ENCODE peak calls at places on chromosomes 13 and 19, in six cellular contexts. One of them, this sample, is unnamed.

GRCh38 chr19:6212403-6213265 is 67.1 kb downstream of the MLLT1 start:
- DNase-seq in activated CD4-positive, alpha-beta T cell treated with anti-CD3 and anti-CD28 coated beads, Interleukin-2, amount 10 ng/mL, durations not matched to agents 7 days and 5 days: no peak
- DNase-seq in activated CD8-positive, alpha-beta memory T cell treated with anti-CD3 and anti-CD28 coated beads for 4 hours: no peak
- DNase-seq in Calu3: no peak
- DNase-seq in nephron progenitor cell: no peak
- DNase-seq in EL: no peak
- DNase-seq in this sample: no peak

GRCh38 chr19:14366529-14366928 is 14.7 kb upstream of the ADGRE5 start:
- DNase-seq in activated CD4-positive, alpha-beta T cell treated with anti-CD3 and anti-CD28 coated beads, Interleukin-2, amount 10 ng/mL, durations not matched to agents 7 days and 5 days: peak; percentile 96
- DNase-seq in activated CD8-positive, alpha-beta memory T cell treated with anti-CD3 and anti-CD28 coated beads for 4 hours: peak; percentile 80
- DNase-seq in Calu3: peak; percentile 84
- DNase-seq in nephron progenitor cell: peak; percentile 47
- DNase-seq in EL: peak; percentile 56
- DNase-seq in this sample: peak; percentile 65

GRCh38 chr19:22893855-22894270 is 61.8 kb downstream of the ZNF723 start:
- DNase-seq in activated CD4-positive, alpha-beta T cell treated with anti-CD3 and anti-CD28 coated beads, Interleukin-2, amount 10 ng/mL, durations not matched to agents 7 days and 5 days: no peak
- DNase-seq in activated CD8-positive, alpha-beta memory T cell treated with anti-CD3 and anti-CD28 coated beads for 4 hours: no peak
- DNase-seq in Calu3: no peak
- DNase-seq in nephron progenitor cell: no peak
- DNase-seq in EL: no peak
- DNase-seq in this sample: no peak

GRCh38 chr19:1266116-1266817 is 2.9 kb upstream of the CIRBP start:
- DNase-seq in activated CD4-positive, alpha-beta T cell treated with anti-CD3 and anti-CD28 coated beads, Interleukin-2, amount 10 ng/mL, durations not matched to agents 7 days and 5 days: peak; percentile 86
- DNase-seq in activated CD8-positive, alpha-beta memory T cell treated with anti-CD3 and anti-CD28 coated beads for 4 hours: no peak
- DNase-seq in Calu3: peak; percentile 82
- DNase-seq in nephron progenitor cell: peak; percentile 86
- DNase-seq in EL: peak; percentile 90
- DNase-seq in this sample: no peak

GRCh38 chr19:3642987-3643386 is 16.4 kb upstream of the CACTIN start:
- DNase-seq in activated CD4-positive, alpha-beta T cell treated with anti-CD3 and anti-CD28 coated beads, Interleukin-2, amount 10 ng/mL, durations not matched to agents 7 days and 5 days: no peak
- DNase-seq in activated CD8-positive, alpha-beta memory T cell treated with anti-CD3 and anti-CD28 coated beads for 4 hours: no peak
- DNase-seq in Calu3: no peak
- DNase-seq in nephron progenitor cell: peak; percentile 65
- DNase-seq in EL: no peak
- DNase-seq in this sample: no peak

GRCh38 chr13:99436013-99436412 is 65.3 kb upstream of the TM9SF2 start:
- DNase-seq in activated CD4-positive, alpha-beta T cell treated with anti-CD3 and anti-CD28 coated beads, Interleukin-2, amount 10 ng/mL, durations not matched to agents 7 days and 5 days: no peak
- DNase-seq in activated CD8-positive, alpha-beta memory T cell treated with anti-CD3 and anti-CD28 coated beads for 4 hours: no peak
- DNase-seq in Calu3: peak; percentile 7
- DNase-seq in nephron progenitor cell: no peak
- DNase-seq in EL: no peak
- DNase-seq in this sample: no peak

GRCh38 chr19:4499855-4500254 is 18.4 kb downstream of the PLIN4 start:
- DNase-seq in activated CD4-positive, alpha-beta T cell treated with anti-CD3 and anti-CD28 coated beads, Interleukin-2, amount 10 ng/mL, durations not matched to agents 7 days and 5 days: no peak
- DNase-seq in activated CD8-positive, alpha-beta memory T cell treated with anti-CD3 and anti-CD28 coated beads for 4 hours: no peak
- DNase-seq in Calu3: no peak
- DNase-seq in nephron progenitor cell: no peak
- DNase-seq in EL: no peak
- DNase-seq in this sample: no peak

GRCh38 chr19:48868196-48868886 is at the start of gene PLEKHA4:
- DNase-seq in activated CD4-positive, alpha-beta T cell treated with anti-CD3 and anti-CD28 coated beads, Interleukin-2, amount 10 ng/mL, durations not matched to agents 7 days and 5 days: no peak
- DNase-seq in activated CD8-positive, alpha-beta memory T cell treated with anti-CD3 and anti-CD28 coated beads for 4 hours: no peak
- DNase-seq in Calu3: peak; percentile 66
- DNase-seq in nephron progenitor cell: peak; percentile 58
- DNase-seq in EL: peak; percentile 74
- DNase-seq in this sample: no peak

GRCh38 chr13:77267362-77267761 is 59.5 kb downstream of the MYCBP2 start:
- DNase-seq in activated CD4-positive, alpha-beta T cell treated with anti-CD3 and anti-CD28 coated beads, Interleukin-2, amount 10 ng/mL, durations not matched to agents 7 days and 5 days: no peak
- DNase-seq in activated CD8-positive, alpha-beta memory T cell treated with anti-CD3 and anti-CD28 coated beads for 4 hours: no peak
- DNase-seq in Calu3: no peak
- DNase-seq in nephron progenitor cell: no peak
- DNase-seq in EL: peak; percentile 14
- DNase-seq in this sample: no peak

GRCh38 chr13:114035583-114036501 is 62.0 kb upstream of the C13orf46 start:
- DNase-seq in activated CD4-positive, alpha-beta T cell treated with anti-CD3 and anti-CD28 coated beads, Interleukin-2, amount 10 ng/mL, durations not matched to agents 7 days and 5 days: no peak
- DNase-seq in activated CD8-positive, alpha-beta memory T cell treated with anti-CD3 and anti-CD28 coated beads for 4 hours: no peak
- DNase-seq in Calu3: no peak
- DNase-seq in nephron progenitor cell: peak; percentile 45
- DNase-seq in EL: no peak
- DNase-seq in this sample: no peak

GRCh38 chr13:35512271-35512920 is 35.9 kb upstream of the MAB21L1 start:
- DNase-seq in activated CD4-positive, alpha-beta T cell treated with anti-CD3 and anti-CD28 coated beads, Interleukin-2, amount 10 ng/mL, durations not matched to agents 7 days and 5 days: no peak
- DNase-seq in activated CD8-positive, alpha-beta memory T cell treated with anti-CD3 and anti-CD28 coated beads for 4 hours: no peak
- DNase-seq in Calu3: no peak
- DNase-seq in nephron progenitor cell: no peak
- DNase-seq in EL: peak; percentile 95
- DNase-seq in this sample: no peak

GRCh38 chr13:20714563-20715339 is 11.3 kb downstream of the IL17D start:
- DNase-seq in activated CD4-positive, alpha-beta T cell treated with anti-CD3 and anti-CD28 coated beads, Interleukin-2, amount 10 ng/mL, durations not matched to agents 7 days and 5 days: no peak
- DNase-seq in activated CD8-positive, alpha-beta memory T cell treated with anti-CD3 and anti-CD28 coated beads for 4 hours: no peak
- DNase-seq in Calu3: no peak
- DNase-seq in nephron progenitor cell: no peak
- DNase-seq in EL: peak; percentile 31
- DNase-seq in this sample: no peak

GRCh38 chr19:41025871-41026270 is 34.8 kb downstream of the CYP2B6 start:
- DNase-seq in activated CD4-positive, alpha-beta T cell treated with anti-CD3 and anti-CD28 coated beads, Interleukin-2, amount 10 ng/mL, durations not matched to agents 7 days and 5 days: no peak
- DNase-seq in activated CD8-positive, alpha-beta memory T cell treated with anti-CD3 and anti-CD28 coated beads for 4 hours: no peak
- DNase-seq in Calu3: peak; percentile 60
- DNase-seq in nephron progenitor cell: peak; percentile 6
- DNase-seq in EL: no peak
- DNase-seq in this sample: no peak

GRCh38 chr13:44853641-44854040 is 135.6 kb downstream of the NUFIP1 start:
- DNase-seq in activated CD4-positive, alpha-beta T cell treated with anti-CD3 and anti-CD28 coated beads, Interleukin-2, amount 10 ng/mL, durations not matched to agents 7 days and 5 days: no peak
- DNase-seq in activated CD8-positive, alpha-beta memory T cell treated with anti-CD3 and anti-CD28 coated beads for 4 hours: no peak
- DNase-seq in Calu3: peak; percentile 57
- DNase-seq in nephron progenitor cell: no peak
- DNase-seq in EL: no peak
- DNase-seq in this sample: no peak

GRCh38 chr13:36421447-36421846 is 10.8 kb upstream of the CCNA1 start:
- DNase-seq in activated CD4-positive, alpha-beta T cell treated with anti-CD3 and anti-CD28 coated beads, Interleukin-2, amount 10 ng/mL, durations not matched to agents 7 days and 5 days: no peak
- DNase-seq in activated CD8-positive, alpha-beta memory T cell treated with anti-CD3 and anti-CD28 coated beads for 4 hours: no peak
- DNase-seq in Calu3: no peak
- DNase-seq in nephron progenitor cell: no peak
- DNase-seq in EL: no peak
- DNase-seq in this sample: no peak

GRCh38 chr13:73849292-73849691 is 284.9 kb downstream of the KLF12 start:
- DNase-seq in activated CD4-positive, alpha-beta T cell treated with anti-CD3 and anti-CD28 coated beads, Interleukin-2, amount 10 ng/mL, durations not matched to agents 7 days and 5 days: peak; percentile 19
- DNase-seq in activated CD8-positive, alpha-beta memory T cell treated with anti-CD3 and anti-CD28 coated beads for 4 hours: no peak
- DNase-seq in Calu3: no peak
- DNase-seq in nephron progenitor cell: no peak
- DNase-seq in EL: peak; percentile 49
- DNase-seq in this sample: no peak

GRCh38 chr13:50629497-50629896 is 214.0 kb downstream of the DLEU7 start:
- DNase-seq in activated CD4-positive, alpha-beta T cell treated with anti-CD3 and anti-CD28 coated beads, Interleukin-2, amount 10 ng/mL, durations not matched to agents 7 days and 5 days: no peak
- DNase-seq in activated CD8-positive, alpha-beta memory T cell treated with anti-CD3 and anti-CD28 coated beads for 4 hours: no peak
- DNase-seq in Calu3: no peak
- DNase-seq in nephron progenitor cell: no peak
- DNase-seq in EL: no peak
- DNase-seq in this sample: no peak

GRCh38 chr13:92900455-92900854 is 326.2 kb upstream of the GPC6 start:
- DNase-seq in activated CD4-positive, alpha-beta T cell treated with anti-CD3 and anti-CD28 coated beads, Interleukin-2, amount 10 ng/mL, durations not matched to agents 7 days and 5 days: no peak
- DNase-seq in activated CD8-positive, alpha-beta memory T cell treated with anti-CD3 and anti-CD28 coated beads for 4 hours: no peak
- DNase-seq in Calu3: no peak
- DNase-seq in nephron progenitor cell: no peak
- DNase-seq in EL: no peak
- DNase-seq in this sample: no peak

GRCh38 chr13:112615391-112615790 is 27.4 kb upstream of the TUBGCP3 start:
- DNase-seq in activated CD4-positive, alpha-beta T cell treated with anti-CD3 and anti-CD28 coated beads, Interleukin-2, amount 10 ng/mL, durations not matched to agents 7 days and 5 days: no peak
- DNase-seq in activated CD8-positive, alpha-beta memory T cell treated with anti-CD3 and anti-CD28 coated beads for 4 hours: no peak
- DNase-seq in Calu3: no peak
- DNase-seq in nephron progenitor cell: no peak
- DNase-seq in EL: no peak
- DNase-seq in this sample: no peak

GRCh38 chr19:40056505-40056904 is 474 bp upstream of the ZNF780B start:
- DNase-seq in activated CD4-positive, alpha-beta T cell treated with anti-CD3 and anti-CD28 coated beads, Interleukin-2, amount 10 ng/mL, durations not matched to agents 7 days and 5 days: no peak
- DNase-seq in activated CD8-positive, alpha-beta memory T cell treated with anti-CD3 and anti-CD28 coated beads for 4 hours: no peak
- DNase-seq in Calu3: no peak
- DNase-seq in nephron progenitor cell: no peak
- DNase-seq in EL: no peak
- DNase-seq in this sample: no peak

GRCh38 chr13:28449826-28450773 is 44.8 kb downstream of the FLT1 start:
- DNase-seq in activated CD4-positive, alpha-beta T cell treated with anti-CD3 and anti-CD28 coated beads, Interleukin-2, amount 10 ng/mL, durations not matched to agents 7 days and 5 days: no peak
- DNase-seq in activated CD8-positive, alpha-beta memory T cell treated with anti-CD3 and anti-CD28 coated beads for 4 hours: no peak
- DNase-seq in Calu3: no peak
- DNase-seq in nephron progenitor cell: peak; percentile 5
- DNase-seq in EL: peak; percentile 34
- DNase-seq in this sample: no peak

GRCh38 chr13:24341439-24341838 is 32.1 kb downstream of the C1QTNF9 start:
- DNase-seq in activated CD4-positive, alpha-beta T cell treated with anti-CD3 and anti-CD28 coated beads, Interleukin-2, amount 10 ng/mL, durations not matched to agents 7 days and 5 days: no peak
- DNase-seq in activated CD8-positive, alpha-beta memory T cell treated with anti-CD3 and anti-CD28 coated beads for 4 hours: no peak
- DNase-seq in Calu3: no peak
- DNase-seq in nephron progenitor cell: no peak
- DNase-seq in EL: peak; percentile 12
- DNase-seq in this sample: no peak

GRCh38 chr19:6533746-6534418 is 3.1 kb downstream of the TNFSF9 start:
- DNase-seq in activated CD4-positive, alpha-beta T cell treated with anti-CD3 and anti-CD28 coated beads, Interleukin-2, amount 10 ng/mL, durations not matched to agents 7 days and 5 days: no peak
- DNase-seq in activated CD8-positive, alpha-beta memory T cell treated with anti-CD3 and anti-CD28 coated beads for 4 hours: no peak
- DNase-seq in Calu3: no peak
- DNase-seq in nephron progenitor cell: no peak
- DNase-seq in EL: no peak
- DNase-seq in this sample: no peak

GRCh38 chr19:42252365-42253244 is 2.3 kb downstream of the ERF start:
- DNase-seq in activated CD4-positive, alpha-beta T cell treated with anti-CD3 and anti-CD28 coated beads, Interleukin-2, amount 10 ng/mL, durations not matched to agents 7 days and 5 days: no peak
- DNase-seq in activated CD8-positive, alpha-beta memory T cell treated with anti-CD3 and anti-CD28 coated beads for 4 hours: no peak
- DNase-seq in Calu3: peak; percentile 48
- DNase-seq in nephron progenitor cell: no peak
- DNase-seq in EL: peak; percentile 71
- DNase-seq in this sample: no peak

GRCh38 chr13:82165396-82166174 is 1716.7 kb downstream of the SLITRK1 start:
- DNase-seq in activated CD4-positive, alpha-beta T cell treated with anti-CD3 and anti-CD28 coated beads, Interleukin-2, amount 10 ng/mL, durations not matched to agents 7 days and 5 days: no peak
- DNase-seq in activated CD8-positive, alpha-beta memory T cell treated with anti-CD3 and anti-CD28 coated beads for 4 hours: no peak
- DNase-seq in Calu3: no peak
- DNase-seq in nephron progenitor cell: no peak
- DNase-seq in EL: no peak
- DNase-seq in this sample: no peak

GRCh38 chr19:30890033-30890432 is 459.2 kb downstream of the TSHZ3 start:
- DNase-seq in activated CD4-positive, alpha-beta T cell treated with anti-CD3 and anti-CD28 coated beads, Interleukin-2, amount 10 ng/mL, durations not matched to agents 7 days and 5 days: no peak
- DNase-seq in activated CD8-positive, alpha-beta memory T cell treated with anti-CD3 and anti-CD28 coated beads for 4 hours: no peak
- DNase-seq in Calu3: no peak
- DNase-seq in nephron progenitor cell: no peak
- DNase-seq in EL: no peak
- DNase-seq in this sample: no peak

GRCh38 chr19:1324792-1325567 is 39.3 kb downstream of the EFNA2 start:
- DNase-seq in activated CD4-positive, alpha-beta T cell treated with anti-CD3 and anti-CD28 coated beads, Interleukin-2, amount 10 ng/mL, durations not matched to agents 7 days and 5 days: no peak
- DNase-seq in activated CD8-positive, alpha-beta memory T cell treated with anti-CD3 and anti-CD28 coated beads for 4 hours: no peak
- DNase-seq in Calu3: peak; percentile 29
- DNase-seq in nephron progenitor cell: no peak
- DNase-seq in EL: peak; percentile 78
- DNase-seq in this sample: no peak

GRCh38 chr19:3708207-3708931 is at the start of gene TJP3:
- DNase-seq in activated CD4-positive, alpha-beta T cell treated with anti-CD3 and anti-CD28 coated beads, Interleukin-2, amount 10 ng/mL, durations not matched to agents 7 days and 5 days: no peak
- DNase-seq in activated CD8-positive, alpha-beta memory T cell treated with anti-CD3 and anti-CD28 coated beads for 4 hours: no peak
- DNase-seq in Calu3: peak; percentile 81
- DNase-seq in nephron progenitor cell: no peak
- DNase-seq in EL: no peak
- DNase-seq in this sample: no peak

GRCh38 chr19:10543059-10543419 is 665 bp upstream of the ATG4D start:
- DNase-seq in activated CD4-positive, alpha-beta T cell treated with anti-CD3 and anti-CD28 coated beads, Interleukin-2, amount 10 ng/mL, durations not matched to agents 7 days and 5 days: no peak
- DNase-seq in activated CD8-positive, alpha-beta memory T cell treated with anti-CD3 and anti-CD28 coated beads for 4 hours: no peak
- DNase-seq in Calu3: no peak
- DNase-seq in nephron progenitor cell: no peak
- DNase-seq in EL: no peak
- DNase-seq in this sample: no peak

GRCh38 chr13:34344761-34345600 is 527.0 kb downstream of the RFC3 start:
- DNase-seq in activated CD4-positive, alpha-beta T cell treated with anti-CD3 and anti-CD28 coated beads, Interleukin-2, amount 10 ng/mL, durations not matched to agents 7 days and 5 days: no peak
- DNase-seq in activated CD8-positive, alpha-beta memory T cell treated with anti-CD3 and anti-CD28 coated beads for 4 hours: no peak
- DNase-seq in Calu3: no peak
- DNase-seq in nephron progenitor cell: no peak
- DNase-seq in EL: no peak
- DNase-seq in this sample: no peak